ENCODE peak calls at places on chromosomes 12 and 14, in ten cellular contexts. R is EL; E is AML-193; Z is amniotic epithelial cell; P is omental fat pad; Q is BJ; V is activated naive CD8-positive, alpha-beta T cell treated with anti-CD3 and anti-CD28 coated beads, Interleukin-2, amount 50 U/mL, for 24 hours; X is Kasumi-1; G is mucosa of gallbladder; K is SJCRH30. D is an unnamed sample.

GRCh38 chr12:19002192-19002591 is 127.3 kb upstream of the PLEKHA5 start:
- DNase-seq in R (peak), E (no peak), Z (peak), P (no peak), Q (no peak), V (no peak), X (no peak), G (peak), K (no peak), D (no peak)

GRCh38 chr14:50924848-50925247 is 19.4 kb downstream of the PYGL start:
- DNase-seq in R (no peak), E (no peak), Z (no peak), P (no peak), Q (no peak), V (no peak), X (no peak), G (no peak), K (no peak), D (no peak)

GRCh38 chr12:95629392-95629791 is 78.1 kb upstream of the USP44 start:
- DNase-seq in R (no peak), E (no peak), Z (no peak), P (no peak), Q (no peak), V (no peak), X (no peak), G (no peak), K (no peak), D (no peak)

GRCh38 chr12:67483871-67484554 is 164.5 kb upstream of the DYRK2 start:
- DNase-seq in R (no peak), E (no peak), Z (no peak), P (no peak), Q (no peak), V (no peak), X (no peak), G (peak), K (no peak), D (no peak)

GRCh38 chr12:22069851-22070250 is 23.8 kb downstream of the CMAS start:
- DNase-seq in R (no peak), E (no peak), Z (no peak), P (no peak), Q (no peak), V (no peak), X (no peak), G (no peak), K (no peak), D (no peak)

GRCh38 chr14:21024668-21025373 is at the start of gene NDRG2:
- DNase-seq in R (peak), E (no peak), Z (no peak), P (no peak), Q (no peak), V (peak), X (peak), G (peak), K (peak), D (no peak)

GRCh38 chr12:130428116-130428515 is 90.4 kb downstream of the PIWIL1 start:
- DNase-seq in R (no peak), E (no peak), Z (no peak), P (no peak), Q (no peak), V (no peak), X (no peak), G (no peak), K (no peak), D (no peak)

GRCh38 chr14:33679461-33680225 is 271.2 kb downstream of the EGLN3 start:
- DNase-seq in R (peak), E (no peak), Z (peak), P (no peak), Q (peak), V (no peak), X (no peak), G (no peak), K (no peak), D (no peak)

GRCh38 chr12:112121780-112122565 is 3.4 kb upstream of the TRAFD1 start:
- DNase-seq in R (peak), E (no peak), Z (peak), P (peak), Q (peak), V (no peak), X (no peak), G (peak), K (peak), D (no peak)

GRCh38 chr12:83320350-83320749 is 633.6 kb downstream of the TMTC2 start:
- DNase-seq in R (no peak), E (no peak), Z (no peak), P (no peak), Q (no peak), V (no peak), X (peak), G (no peak), K (no peak), D (peak)